ENCODE peak calls at places on chromosomes 16 and 17, in eight cellular contexts. M is A673, D is adrenal gland, P is bronchial epithelial cell, F is AG10803, B is heart right ventricle, T is body of pancreas, Z is A549. R is an unnamed sample.

GRCh38 chr17:72123964-72124791 is 3.4 kb downstream of the SOX9 start:
- DNase-seq in M (no peak), F (no peak), Z (no peak), P (no peak), T (peak), B (no peak), D (no peak), R (no peak)

GRCh38 chr17:40191237-40192208 is 14.3 kb downstream of the RAPGEFL1 start:
- DNase-seq in D (peak), M (peak), T (peak), B (peak), F (peak), Z (peak), P (peak), R (peak)

GRCh38 chr17:75472119-75472518 is 15.7 kb downstream of the TMEM94 start:
- DNase-seq in M (no peak), P (peak), B (no peak), Z (no peak), T (no peak), D (no peak), F (no peak), R (no peak)

GRCh38 chr16:84312783-84313382 is 18.2 kb downstream of the WFDC1 start:
- DNase-seq in T (no peak), Z (no peak), D (no peak), P (no peak), M (no peak), B (no peak), F (no peak), R (no peak)

GRCh38 chr17:77441130-77441920 is 300.6 kb downstream of the SEC14L1 start:
- DNase-seq in P (no peak), D (no peak), Z (no peak), T (no peak), M (no peak), F (no peak), B (no peak), R (no peak)

GRCh38 chr16:75754126-75754525 is 27.8 kb upstream of the CPHXL start:
- DNase-seq in F (peak), M (no peak), D (no peak), P (peak), Z (no peak), B (no peak), T (peak), R (peak)

GRCh38 chr16:12084436-12084835 is 107.9 kb downstream of the SNX29 start:
- DNase-seq in M (no peak), T (no peak), B (no peak), Z (no peak), F (no peak), P (no peak), D (no peak), R (no peak)

GRCh38 chr17:43905985-43906852 is 1.1 kb downstream of the MPP2 start:
- DNase-seq in D (peak), P (no peak), M (peak), Z (peak), B (peak), F (peak), T (peak), R (peak)

GRCh38 chr17:7886227-7887037 is 2.2 kb upstream of the CHD3 start:
- DNase-seq in M (peak), T (peak), F (no peak), Z (peak), B (peak), P (peak), D (peak), R (peak)

GRCh38 chr17:75691371-75692290 is 24.5 kb downstream of the SAP30BP start:
- DNase-seq in F (peak), M (peak), T (peak), Z (no peak), B (no peak), P (peak), D (no peak), R (peak)

GRCh38 chr17:58918072-58918471 is 162.4 kb downstream of the PPM1E start:
- DNase-seq in P (no peak), T (no peak), Z (no peak), F (no peak), B (no peak), D (no peak), M (peak), R (no peak)

GRCh38 chr16:75004460-75004859 is 5.6 kb downstream of the ZNRF1 start:
- DNase-seq in P (no peak), M (no peak), B (no peak), D (no peak), Z (no peak), T (no peak), F (no peak), R (no peak)

DNA sequence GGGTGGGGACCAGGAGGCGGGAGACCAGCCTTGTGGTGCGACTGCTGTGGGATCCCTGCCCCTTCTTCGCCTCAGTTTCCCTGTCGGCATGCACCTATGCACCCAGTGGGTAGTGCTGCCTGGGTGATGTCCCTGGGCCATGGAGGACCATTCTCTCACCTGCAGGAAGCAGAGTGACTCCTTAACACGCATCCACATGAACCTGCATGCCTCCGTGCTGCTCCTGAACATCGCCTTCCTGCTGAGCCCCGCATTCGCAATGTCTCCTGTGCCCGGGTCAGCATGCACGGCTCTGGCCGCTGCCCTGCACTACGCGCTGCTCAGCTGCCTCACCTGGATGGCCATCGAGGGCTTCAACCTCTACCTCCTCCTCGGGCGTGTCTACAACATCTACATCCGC is 25.2 kb downstream of the ADGRG5 start:
- DNase-seq in M (no peak), T (no peak), P (no peak), D (no peak), B (no peak), Z (no peak), F (no peak), R (no peak)
- TF ChIP-seq CTCF in M (no peak), T (no peak), P (no peak), D (no peak), B (no peak), Z (no peak), F (no peak), R (no peak)

GRCh38 chr17:62681939-62682381 is 54.5 kb downstream of the MRC2 start:
- DNase-seq in M (no peak), B (no peak), Z (no peak), F (no peak), T (no peak), D (no peak), P (no peak), R (no peak)

GRCh38 chr17:62678214-62678919 is 50.9 kb downstream of the MRC2 start:
- DNase-seq in M (no peak), B (no peak), F (no peak), D (no peak), T (no peak), Z (no peak), P (no peak), R (no peak)

GRCh38 chr17:62681061-62681938 is 53.8 kb downstream of the MRC2 start:
- DNase-seq in D (no peak), P (no peak), Z (no peak), F (no peak), B (no peak), T (no peak), M (no peak), R (no peak)

GRCh38 chr17:62680541-62681052 is 53.1 kb downstream of the MRC2 start:
- DNase-seq in T (no peak), Z (no peak), D (no peak), B (no peak), M (no peak), P (no peak), F (no peak), R (no peak)

GRCh38 chr17:62679866-62680377 is 52.5 kb downstream of the MRC2 start:
- DNase-seq in B (no peak), Z (no peak), F (no peak), P (no peak), M (no peak), T (no peak), D (no peak), R (no peak)
- TF ChIP-seq CTCF in B (no peak), Z (no peak), F (no peak), P (no peak), M (no peak), T (no peak), D (no peak), R (no peak)

GRCh38 chr16:68607443-68607842 is 37.7 kb upstream of the CDH3 start:
- DNase-seq in T (no peak), Z (no peak), P (no peak), M (no peak), D (no peak), F (no peak), B (no peak), R (no peak)
- TF ChIP-seq CTCF in T (no peak), Z (no peak), P (no peak), M (no peak), D (no peak), F (no peak), B (no peak), R (no peak)

GRCh38 chr16:50677351-50677750 is 3.8 kb downstream of the SNX20 start:
- DNase-seq in M (no peak), D (no peak), P (no peak), F (no peak), Z (no peak), B (no peak), T (no peak), R (no peak)
- TF ChIP-seq CTCF in M (peak), D (peak), P (peak), F (peak), Z (peak), B (no peak), T (no peak), R (peak)

DNA sequence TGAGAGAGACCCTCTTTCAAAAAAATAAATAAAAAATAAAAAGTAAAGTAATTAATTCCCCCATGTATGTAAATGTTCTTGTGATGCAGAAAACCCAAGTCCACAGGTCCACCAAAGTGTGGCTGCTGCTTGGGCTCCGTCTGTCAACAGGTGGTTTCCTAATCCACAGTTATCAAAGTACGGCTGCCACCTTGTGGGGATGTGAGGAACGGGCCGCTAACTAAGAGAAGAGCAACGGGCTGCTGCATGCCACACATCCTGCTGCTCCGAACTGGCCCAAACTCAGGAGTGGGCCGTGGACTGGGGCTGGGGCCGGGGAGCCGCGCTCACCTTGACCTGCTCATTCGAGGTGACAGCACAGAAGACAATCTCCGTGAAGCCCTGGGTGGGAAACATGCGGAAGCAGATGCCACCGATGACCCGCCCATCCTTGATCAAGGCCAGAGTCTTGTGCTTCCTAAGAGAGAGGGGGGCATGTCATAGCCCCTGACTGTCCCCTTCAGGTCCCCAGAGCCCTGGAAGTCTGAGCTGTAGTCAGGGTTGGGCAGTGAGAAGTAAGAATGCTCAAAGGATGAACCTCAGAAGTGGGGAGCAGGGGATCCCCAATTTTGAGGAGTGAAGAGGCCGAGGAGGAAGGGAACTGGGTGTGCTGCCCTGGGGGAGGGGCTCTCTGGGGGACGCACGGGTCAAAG is 4.3 kb downstream of the KAT2A start:
- DNase-seq in F (peak), P (peak), M (peak), D (peak), Z (peak), B (peak), T (peak), R (peak)
- TF ChIP-seq CTCF in F (peak), P (peak), M (peak), D (peak), Z (peak), B (peak), T (peak), R (peak)